ENCODE peak calls at places on chromosomes 5 and 9, in nine cellular contexts. H is kidney epithelial cell; P is AG04450; U is SK-N-SH; S is Calu3; I is AG10803; D is tibial nerve; Q is IMR-90; K is CD8-positive, alpha-beta T cell. Y is an unnamed sample.

GRCh38 chr9:113956901-113957777 is 81.0 kb downstream of the ZNF618 start:
- DNase-seq in H (no peak), P (no peak), U (no peak), S (no peak), I (peak; percentile 39), D (no peak), Q (peak; percentile 36), K (no peak), Y (no peak)

GRCh38 chr5:141234109-141234508 is 11.0 kb downstream of the PCDHB14 start:
- DNase-seq in H (no peak), P (no peak), U (no peak), S (no peak), I (peak; percentile 5), D (no peak), Q (peak; percentile 3), K (no peak), Y (no peak)

GRCh38 chr9:134049772-134050588 is 17.8 kb downstream of the BRD3 start:
- DNase-seq in H (no peak), P (no peak), U (no peak), S (no peak), I (no peak), D (no peak), Q (no peak), K (no peak), Y (no peak)

GRCh38 chr5:3359642-3360041 is 236.0 kb upstream of the IRX1 start:
- DNase-seq in H (no peak), P (no peak), U (no peak), S (no peak), I (no peak), D (no peak), Q (no peak), K (no peak), Y (no peak)

GRCh38 chr9:128101231-128101641 is 26.3 kb downstream of the PTGES2 start:
- DNase-seq in H (no peak), P (no peak), U (no peak), S (no peak), I (no peak), D (no peak), Q (no peak), K (no peak), Y (no peak)

GRCh38 chr5:65411356-65411755 is 70.4 kb downstream of the ADAMTS6 start:
- DNase-seq in H (no peak), P (no peak), U (no peak), S (no peak), I (no peak), D (no peak), Q (no peak), K (no peak), Y (no peak)

GRCh38 chr9:71984388-71985069 is 73.1 kb downstream of the C9orf85 start:
- DNase-seq in H (no peak), P (peak; percentile 29), U (no peak), S (no peak), I (peak; percentile 90), D (no peak), Q (peak; percentile 77), K (no peak), Y (no peak)

GRCh38 chr9:137455361-137455991 is 3.7 kb downstream of the NSMF start:
- DNase-seq in H (no peak), P (no peak), U (no peak), S (no peak), I (no peak), D (no peak), Q (no peak), K (no peak), Y (peak; percentile 4)

GRCh38 chr5:160469156-160470144 is 47.8 kb downstream of the PTTG1 start:
- DNase-seq in H (no peak), P (no peak), U (no peak), S (no peak), I (no peak), D (no peak), Q (no peak), K (no peak), Y (no peak)

GRCh38 chr5:148511832-148512347 is 128.1 kb downstream of the FBXO38 start:
- DNase-seq in H (no peak), P (no peak), U (no peak), S (no peak), I (no peak), D (no peak), Q (no peak), K (no peak), Y (no peak)

DNA sequence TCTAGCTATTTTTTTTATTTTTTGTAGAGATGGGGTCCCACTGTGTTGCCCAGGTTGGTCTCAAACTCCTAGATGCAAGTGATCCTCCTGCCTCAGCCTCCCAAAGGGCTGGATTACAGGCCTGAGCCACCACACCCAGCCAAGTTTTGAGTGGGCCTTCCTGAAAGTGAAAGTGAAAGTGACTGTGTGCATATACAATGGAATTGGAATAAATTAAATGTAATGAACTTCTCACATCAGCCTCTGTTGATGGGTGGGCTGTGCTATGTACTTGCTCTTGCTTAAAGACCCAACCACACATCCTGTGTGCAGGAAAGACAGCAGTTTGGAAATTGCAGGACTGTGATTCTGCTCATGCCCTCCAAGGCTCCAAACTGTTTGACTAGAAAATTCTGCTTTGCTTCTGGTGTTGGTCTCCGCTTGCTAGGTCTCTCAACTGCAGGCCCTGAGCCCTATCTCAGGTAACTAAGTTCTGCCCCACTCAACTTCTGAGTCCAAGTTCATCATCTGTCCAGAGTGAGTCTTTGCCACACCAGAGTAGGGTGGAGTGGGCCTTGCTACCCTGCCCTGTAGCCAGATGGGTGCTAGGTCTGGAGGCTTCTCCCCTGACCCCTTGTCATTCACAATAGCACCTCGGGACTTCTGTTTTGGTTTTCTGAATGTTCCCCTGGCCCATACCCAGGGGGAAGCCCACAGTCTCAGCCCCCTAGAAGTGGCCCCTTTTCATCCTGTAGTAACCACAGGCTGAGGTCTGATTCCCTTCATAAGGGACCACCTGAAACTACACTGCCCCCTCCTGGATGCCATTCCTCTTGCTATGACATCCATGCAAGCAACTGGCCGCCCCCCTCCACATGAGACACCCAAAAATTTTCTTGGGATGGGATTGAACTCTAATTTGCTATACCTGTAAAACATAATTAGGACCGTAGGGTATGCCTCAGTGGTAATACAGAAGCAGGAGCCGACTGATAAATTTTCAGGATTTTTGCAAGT is 36.5 kb upstream of the RAD23B start:
- DNase-seq in H (no peak), P (no peak), U (no peak), S (peak; percentile 10), I (no peak), D (no peak), Q (peak; percentile 13), K (no peak), Y (peak; percentile 33)
- TF ChIP-seq CTCF in H (peak; percentile 27), P (no peak), U (peak; percentile 35), S (no peak), I (no peak), D (no peak), Q (no peak), K (no peak), Y (peak; percentile 28)

DNA sequence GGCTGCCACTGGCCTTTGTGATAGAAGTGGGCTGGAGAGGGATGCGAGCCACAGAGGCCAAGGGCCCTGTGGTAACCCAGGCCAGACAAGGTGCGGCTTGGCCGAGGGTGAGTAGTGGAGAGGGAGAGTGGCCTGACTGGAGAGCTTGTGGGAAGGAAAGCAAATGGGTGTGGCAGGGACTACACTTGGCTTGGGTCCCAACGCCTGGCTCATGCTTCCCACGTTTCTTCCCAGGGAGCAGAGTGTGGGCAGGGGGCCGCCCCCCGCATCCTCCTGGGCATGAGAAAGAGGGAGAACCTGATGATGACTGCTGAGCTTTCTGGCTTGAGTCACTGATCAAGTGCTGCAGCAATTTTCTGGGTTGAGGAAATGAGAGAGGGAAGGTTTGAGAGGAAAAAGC is 95.7 kb downstream of the ANKH start:
- DNase-seq in H (no peak), P (no peak), U (no peak), S (peak; percentile 58), I (peak; percentile 18), D (peak; percentile 17), Q (peak; percentile 42), K (no peak), Y (no peak)
- TF ChIP-seq CTCF in H (no peak), P (no peak), U (no peak), S (no peak), I (no peak), D (no peak), Q (no peak), K (no peak), Y (no peak)

GRCh38 chr5:154866841-154867240 is 8.4 kb downstream of the CNOT8 start:
- DNase-seq in H (no peak), P (no peak), U (no peak), S (no peak), I (no peak), D (no peak), Q (peak; percentile 26), K (no peak), Y (no peak)

GRCh38 chr5:154871732-154872131 is 13.3 kb downstream of the CNOT8 start:
- DNase-seq in H (no peak), P (no peak), U (no peak), S (no peak), I (no peak), D (no peak), Q (no peak), K (no peak), Y (no peak)

GRCh38 chr5:154873791-154874331 is 15.4 kb downstream of the CNOT8 start:
- DNase-seq in H (no peak), P (no peak), U (peak; percentile 48), S (no peak), I (no peak), D (no peak), Q (no peak), K (no peak), Y (no peak)

GRCh38 chr5:154865466-154866184 is 7.2 kb downstream of the CNOT8 start:
- DNase-seq in H (no peak), P (no peak), U (no peak), S (no peak), I (no peak), D (no peak), Q (no peak), K (no peak), Y (no peak)

GRCh38 chr5:154868702-154869101 is 10.3 kb downstream of the CNOT8 start:
- DNase-seq in H (no peak), P (no peak), U (peak; percentile 24), S (no peak), I (no peak), D (no peak), Q (peak; percentile 8), K (no peak), Y (no peak)
- TF ChIP-seq CTCF in H (no peak), P (no peak), U (no peak), S (no peak), I (no peak), D (no peak), Q (peak; percentile 19), K (no peak), Y (no peak)

GRCh38 chr5:128695791-128696520 is 157.9 kb upstream of the FBN2 start:
- DNase-seq in H (no peak), P (no peak), U (no peak), S (peak; percentile 19), I (no peak), D (no peak), Q (peak; percentile 7), K (no peak), Y (peak; percentile 10)
- TF ChIP-seq CTCF in H (peak; percentile 49), P (peak; percentile 48), U (peak; percentile 51), S (peak; percentile 68), I (no peak), D (peak; percentile 7), Q (peak; percentile 30), K (no peak), Y (peak; percentile 52)

DNA sequence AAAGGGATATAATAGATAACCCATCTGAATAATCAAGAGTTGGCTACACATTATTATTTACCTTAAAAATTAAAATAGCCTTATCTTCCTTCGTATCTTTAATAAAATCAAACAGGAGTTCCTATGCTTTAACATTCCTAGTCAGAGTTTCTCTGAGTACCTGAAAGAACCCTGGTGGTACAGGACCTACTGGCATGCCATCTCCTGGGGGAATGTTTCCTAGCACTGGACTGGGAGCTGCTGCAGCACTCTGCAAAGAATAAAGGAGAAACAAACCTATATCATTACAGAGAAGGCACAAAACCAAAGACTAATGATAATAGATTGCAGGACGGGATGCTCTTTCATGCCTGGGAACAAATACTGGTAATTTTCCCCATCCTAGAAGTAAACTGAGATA is 119.5 kb upstream of the ACOT12 start:
- DNase-seq in H (no peak), P (no peak), U (no peak), S (no peak), I (no peak), D (no peak), Q (no peak), K (no peak), Y (no peak)
- TF ChIP-seq CTCF in H (no peak), P (no peak), U (no peak), S (no peak), I (no peak), D (no peak), Q (no peak), K (no peak), Y (no peak)